ENCODE peak calls at places on chromosomes 4 and X, in ten cellular contexts. U, D, I, T, Y, M, K, F, R and S are unnamed samples.

GRCh38 chr4:5693871-5694270 is 14.5 kb downstream of the EVC2 start:
- DNase-seq in T (no peak), D (no peak), K (no peak), F (no peak), M (no peak), I (no peak), U (no peak), R (no peak), Y (no peak), S (no peak)

GRCh38 chrX:154082396-154083133 is 15.0 kb downstream of the MECP2 start:
- DNase-seq in U (no peak), R (no peak), M (no peak), K (peak; percentile 19), T (no peak), F (no peak), I (no peak), D (no peak), Y (no peak), S (no peak)

GRCh38 chr4:80171251-80171650 is 26.1 kb upstream of the PRDM8 start:
- DNase-seq in D (no peak), U (no peak), R (no peak), I (no peak), M (no peak), T (no peak), Y (no peak), F (no peak), K (no peak), S (no peak)

GRCh38 chrX:42755820-42756219 is 22.1 kb downstream of the PPP1R2C start:
- DNase-seq in Y (no peak), I (peak; percentile 48), R (no peak), D (no peak), U (no peak), M (peak; percentile 77), F (no peak), T (no peak), K (no peak), S (no peak)

GRCh38 chr4:84167579-84167978 is 331.5 kb downstream of the NKX6-1 start:
- DNase-seq in D (no peak), R (no peak), Y (peak; percentile 55), T (no peak), U (no peak), K (no peak), M (no peak), I (no peak), F (no peak), S (peak; percentile 58)

GRCh38 chr4:173367285-173367684 is 3.5 kb upstream of the SAP30 start:
- DNase-seq in F (no peak), U (no peak), I (no peak), K (peak; percentile 61), T (no peak), M (no peak), R (no peak), D (peak; percentile 13), Y (no peak), S (no peak)

GRCh38 chrX:57674861-57675260 is 5.2 kb downstream of the NLRP2B start:
- DNase-seq in T (no peak), F (no peak), D (no peak), K (no peak), R (no peak), U (no peak), I (no peak), Y (no peak), M (no peak), S (no peak)

GRCh38 chrX:153774576-153775292 is 6.1 kb upstream of the SRPK3 start:
- DNase-seq in F (no peak), M (no peak), U (no peak), D (no peak), K (no peak), I (peak; percentile 19), Y (peak; percentile 1), T (no peak), R (no peak), S (peak; percentile 49)

GRCh38 chrX:142244568-142244967 is 39.5 kb upstream of the MAGEC2 start:
- DNase-seq in U (no peak), Y (no peak), K (no peak), I (no peak), D (no peak), R (no peak), T (no peak), M (no peak), F (no peak), S (no peak)

GRCh38 chr4:26873391-26874026 is 12.9 kb downstream of the STIM2 start:
- DNase-seq in T (no peak), Y (no peak), F (no peak), R (no peak), K (no peak), U (no peak), M (no peak), I (no peak), D (no peak), S (no peak)

GRCh38 chr4:78517050-78517652 is 34.4 kb upstream of the ANXA3 start:
- DNase-seq in Y (peak; percentile 32), I (no peak), U (no peak), M (no peak), R (peak; percentile 15), D (no peak), K (peak; percentile 65), F (peak; percentile 15), T (no peak), S (peak; percentile 66)

GRCh38 chr4:167524091-167524490 is 289.8 kb upstream of the SPOCK3 start:
- DNase-seq in I (no peak), R (no peak), Y (no peak), F (no peak), T (no peak), M (no peak), K (no peak), D (no peak), U (no peak), S (no peak)

GRCh38 chrX:110394653-110395052 is 36.0 kb downstream of the RTL9 start:
- DNase-seq in R (no peak), K (no peak), D (no peak), Y (no peak), U (no peak), T (no peak), I (no peak), M (no peak), F (no peak), S (no peak)

GRCh38 chr4:10207116-10207515 is 90.5 kb upstream of the WDR1 start:
- DNase-seq in I (no peak), R (no peak), Y (no peak), F (no peak), U (no peak), K (no peak), D (no peak), T (no peak), M (no peak), S (no peak)

GRCh38 chr4:170071196-170071595 is 18.6 kb downstream of the AADAT start:
- DNase-seq in K (no peak), T (no peak), F (no peak), R (no peak), Y (no peak), M (no peak), D (no peak), I (no peak), U (no peak), S (no peak)

GRCh38 chr4:150278206-150278605 is 200.0 kb downstream of the DCLK2 start:
- DNase-seq in U (no peak), M (no peak), K (no peak), R (no peak), Y (no peak), D (no peak), F (no peak), I (no peak), T (no peak), S (no peak)

GRCh38 chr4:184389978-184390518 is 84.3 kb downstream of the IRF2 start:
- DNase-seq in I (no peak), K (no peak), T (no peak), F (no peak), Y (peak; percentile 70), U (no peak), M (no peak), D (no peak), R (no peak), S (peak; percentile 46)

GRCh38 chr4:8200302-8200975 is 1.3 kb downstream of the SH3TC1 start:
- DNase-seq in M (no peak), F (no peak), K (peak; percentile 78), U (no peak), Y (no peak), T (no peak), I (peak; percentile 86), R (no peak), D (peak; percentile 61), S (peak; percentile 69)

GRCh38 chr4:42484630-42485029 is 87.3 kb downstream of the SHISA3 start:
- DNase-seq in Y (no peak), T (no peak), K (no peak), R (no peak), M (no peak), D (no peak), U (no peak), I (no peak), F (no peak), S (no peak)

GRCh38 chr4:78417603-78418002 is 134.0 kb upstream of the ANXA3 start:
- DNase-seq in F (no peak), D (no peak), R (no peak), Y (peak; percentile 29), M (no peak), U (no peak), K (no peak), T (no peak), I (no peak), S (peak; percentile 37)

GRCh38 chr4:94995684-94996394 is 238.1 kb downstream of the BMPR1B start:
- DNase-seq in K (no peak), I (peak; percentile 54), T (no peak), M (peak; percentile 65), F (peak; percentile 6), R (no peak), D (no peak), U (no peak), Y (peak; percentile 58), S (peak; percentile 89)

GRCh38 chr4:137531951-137532868 is at the start of gene PCDH18:
- DNase-seq in U (no peak), Y (peak; percentile 83), I (peak; percentile 92), K (no peak), T (peak; percentile 89), M (peak; percentile 97), R (peak; percentile 16), F (peak; percentile 36), D (no peak), S (peak; percentile 98)

GRCh38 chr4:92121099-92121498 is 182.7 kb upstream of the GRID2 start:
- DNase-seq in K (no peak), I (no peak), R (no peak), D (no peak), M (no peak), U (no peak), Y (no peak), T (no peak), F (no peak), S (no peak)

GRCh38 chr4:170089274-170089742 is 448 bp downstream of the AADAT start:
- DNase-seq in R (peak; percentile 0), I (no peak), D (no peak), T (no peak), K (peak; percentile 44), F (peak; percentile 51), M (no peak), U (no peak), Y (peak; percentile 31), S (peak; percentile 85)

GRCh38 chr4:83708500-83709175 is 172.7 kb downstream of the GPAT3 start:
- DNase-seq in I (no peak), F (no peak), T (no peak), R (no peak), U (no peak), Y (peak; percentile 6), D (no peak), K (no peak), M (no peak), S (peak; percentile 53)